ENCODE peak calls at places on chromosome 14, in five cellular contexts. N is uterus, A is astrocyte of the spinal cord, K is psoas muscle, L is endothelial cell. V is an unnamed sample.

GRCh38 chr14:22837059-22837749 is 819 bp downstream of the MMP14 start:
- DNase-seq in L (no peak), N (peak), K (no peak), A (peak), V (peak)

GRCh38 chr14:78297843-78298242 is 127.7 kb downstream of the NRXN3 start:
- DNase-seq in A (no peak), K (no peak), L (no peak), N (no peak), V (no peak)

GRCh38 chr14:91241848-91242247 is 2.7 kb downstream of the GPR68 start:
- DNase-seq in K (no peak), N (no peak), L (no peak), A (no peak), V (no peak)

GRCh38 chr14:73753043-73753886 is 39.1 kb upstream of the PNMA1 start:
- DNase-seq in N (peak), A (peak), L (peak), K (no peak), V (no peak)

GRCh38 chr14:50955373-50956043 is 11.2 kb upstream of the PYGL start:
- DNase-seq in A (peak), N (peak), L (peak), K (peak), V (no peak)

GRCh38 chr14:88380405-88380804 is 5.1 kb upstream of the SPATA7 start:
- DNase-seq in A (peak), K (no peak), L (no peak), N (no peak), V (no peak)

GRCh38 chr14:55446127-55446736 is 5.8 kb upstream of the TBPL2 start:
- DNase-seq in A (peak), N (peak), K (no peak), L (peak), V (peak)

GRCh38 chr14:63383776-63384367 is 65.1 kb upstream of the GPHB5 start:
- DNase-seq in A (no peak), K (no peak), N (no peak), L (no peak), V (no peak)

GRCh38 chr14:98022541-98023520 is 1225.6 kb downstream of the VRK1 start:
- DNase-seq in K (no peak), N (no peak), L (no peak), A (no peak), V (no peak)

GRCh38 chr14:65949711-65950516 is 536.3 kb upstream of the CCDC196 start:
- DNase-seq in K (peak), N (peak), A (peak), L (no peak), V (no peak)

GRCh38 chr14:45298427-45299117 is 45.6 kb upstream of the MIS18BP1 start:
- DNase-seq in A (no peak), N (no peak), K (no peak), L (no peak), V (no peak)

GRCh38 chr14:99476864-99477263 is 3.8 kb downstream of the SETD3 start:
- DNase-seq in L (no peak), A (no peak), N (no peak), K (no peak), V (no peak)

GRCh38 chr14:50835280-50835679 is 4.3 kb upstream of the NIN start:
- DNase-seq in K (no peak), L (no peak), N (no peak), A (no peak), V (no peak)

GRCh38 chr14:95452176-95452889 is 64.1 kb downstream of the SYNE3 start:
- DNase-seq in A (no peak), N (no peak), L (peak), K (no peak), V (no peak)
- TF ChIP-seq CTCF in A (peak), N (no peak), L (peak), K (peak), V (peak)

DNA sequence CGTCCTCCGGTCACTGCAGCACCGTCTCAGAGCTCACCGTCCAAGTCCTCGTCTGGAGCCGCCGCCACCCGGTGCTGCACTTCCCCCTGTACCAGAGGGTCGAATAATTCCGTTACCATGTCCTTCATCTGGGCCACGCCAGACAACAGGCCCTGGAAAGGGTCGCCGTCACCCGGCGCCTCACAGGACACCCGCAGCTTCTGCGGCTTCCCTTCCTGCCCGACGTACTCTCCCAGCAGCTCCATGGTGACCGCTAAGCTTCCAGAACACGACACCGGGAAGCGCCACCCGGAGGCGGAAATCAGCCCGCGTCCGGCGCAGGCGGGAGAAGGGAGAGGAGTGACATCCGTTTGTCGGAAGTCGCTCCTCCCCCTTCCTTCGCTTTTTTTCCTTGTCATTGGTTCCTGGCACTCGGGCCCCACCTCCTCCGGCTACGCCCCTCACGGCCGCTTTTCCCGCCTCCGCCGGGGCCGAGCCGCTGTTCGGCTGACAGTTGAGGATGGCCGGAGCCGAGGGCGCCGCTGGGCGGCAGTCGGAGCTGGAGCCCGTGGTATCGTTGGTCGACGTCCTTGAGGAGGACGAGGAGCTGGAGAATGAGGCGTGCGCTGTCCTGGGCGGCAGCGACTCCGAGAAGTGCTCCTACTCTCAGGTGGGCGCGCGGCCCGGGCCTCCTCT is at the start of the genes GON7 and UBR7:
- DNase-seq in K (peak), A (peak), N (peak), L (peak), V (peak)
- TF ChIP-seq CTCF in K (peak), A (no peak), N (peak), L (peak), V (no peak)

GRCh38 chr14:43539210-43539609 is 967.9 kb downstream of the FSCB start:
- DNase-seq in N (no peak), A (peak), L (peak), K (no peak), V (no peak)
- TF ChIP-seq CTCF in N (no peak), A (peak), L (peak), K (peak), V (peak)

GRCh38 chr14:94888108-94888507 is 118.2 kb upstream of the GSC start:
- DNase-seq in L (no peak), N (no peak), K (no peak), A (no peak), V (no peak)
- TF ChIP-seq CTCF in L (no peak), N (no peak), K (no peak), A (no peak), V (no peak)

GRCh38 chr14:71739273-71739990 is 192.8 kb upstream of the RGS6 start:
- DNase-seq in A (no peak), L (peak), N (no peak), K (no peak), V (no peak)
- TF ChIP-seq CTCF in A (peak), L (no peak), N (no peak), K (no peak), V (no peak)

GRCh38 chr14:31449136-31449535 is 8.2 kb downstream of the DTD2 start:
- DNase-seq in A (no peak), L (no peak), N (no peak), K (no peak), V (no peak)

GRCh38 chr14:31445703-31446102 is 11.6 kb downstream of the DTD2 start:
- DNase-seq in L (no peak), N (no peak), A (no peak), K (no peak), V (no peak)

DNA sequence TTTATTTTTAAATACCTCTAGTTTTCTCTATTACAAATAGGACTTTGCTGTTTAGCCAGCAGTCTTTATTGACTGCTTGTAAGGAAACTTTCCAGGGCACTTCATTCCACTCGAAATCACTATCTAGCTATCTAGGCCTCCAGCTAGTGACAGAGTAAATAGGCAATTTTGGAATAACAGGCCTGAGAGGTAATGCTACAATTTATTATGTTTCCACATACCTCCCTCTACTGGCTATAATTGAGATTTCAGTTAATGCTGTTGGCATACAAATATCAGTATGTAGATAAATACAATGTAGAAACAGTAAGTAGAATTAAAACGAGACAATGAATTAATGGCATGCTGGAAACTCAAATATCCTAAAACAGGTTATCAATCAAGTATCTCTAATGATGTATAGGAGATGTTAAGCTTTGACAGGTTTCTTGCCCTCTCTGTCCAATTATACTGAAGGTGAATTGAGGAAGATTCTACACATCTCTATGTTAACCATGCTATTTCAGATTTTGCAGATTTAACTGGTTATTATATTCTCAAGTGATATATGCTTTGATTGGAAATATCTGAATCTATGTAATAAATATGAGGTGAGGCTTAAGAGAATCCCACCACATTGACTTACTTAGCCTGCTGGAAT is 7.2 kb downstream of the DTD2 start:
- DNase-seq in L (no peak), N (no peak), A (peak), K (no peak), V (no peak)
- TF ChIP-seq CTCF in L (peak), N (peak), A (peak), K (peak), V (peak)

DNA sequence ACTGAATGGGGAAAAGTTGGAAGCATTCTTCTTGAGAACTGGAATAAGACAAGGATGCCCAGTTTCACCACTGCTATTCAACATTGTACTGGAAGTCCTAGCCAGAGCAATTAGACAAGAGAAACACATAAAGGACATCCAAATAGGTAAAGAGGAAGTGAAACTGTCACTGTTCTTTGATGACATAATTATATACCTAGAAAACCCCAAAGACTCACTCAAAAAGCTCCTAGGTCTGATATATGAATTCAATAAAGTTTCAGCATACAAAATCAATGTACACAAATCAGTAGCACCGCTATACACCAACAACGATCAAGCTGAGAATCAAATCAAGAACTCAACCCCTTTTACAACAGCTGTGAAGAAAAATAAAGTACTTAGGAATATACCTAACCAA is 157.3 kb upstream of the DDHD1 start:
- DNase-seq in A (no peak), K (no peak), N (no peak), L (no peak), V (no peak)
- TF ChIP-seq CTCF in A (no peak), K (no peak), N (no peak), L (no peak), V (no peak)